ENCODE peak calls at places on chromosomes 7 and 10, in four cellular contexts. M is activated effector memory CD4-positive, alpha-beta T cell treated with Interleukin-2 at 50 U/mL for 16 hours; R is aorta; X is hypothalamus. Z is an unnamed sample.

GRCh38 chr10:122057841-122058240 is 68.9 kb downstream of the TACC2 start:
- DNase-seq in M (no peak), R (no peak), X (no peak), Z (no peak)

GRCh38 chr7:29500719-29501118 is 62.9 kb upstream of the PRR15 start:
- DNase-seq in M (no peak), R (no peak), X (no peak), Z (peak)

GRCh38 chr7:3682028-3682712 is 381.1 kb downstream of the SDK1 start:
- DNase-seq in M (no peak), R (no peak), X (peak), Z (no peak)

GRCh38 chr10:21494221-21495001 is 31.1 kb downstream of the SKIDA1 start:
- DNase-seq in M (no peak), R (no peak), X (peak), Z (no peak)

GRCh38 chr7:74480861-74481417 is 27.2 kb downstream of the GTF2IRD1 start:
- DNase-seq in M (no peak), R (peak), X (no peak), Z (peak)

GRCh38 chr7:90900640-90901353 is 304.7 kb downstream of the CDK14 start:
- DNase-seq in M (no peak), R (no peak), X (no peak), Z (no peak)

GRCh38 chr10:103784723-103785418 is 70.5 kb downstream of the SH3PXD2A start:
- DNase-seq in M (no peak), R (no peak), X (no peak), Z (peak)

GRCh38 chr10:120262857-120263547 is 194.0 kb upstream of the PLPP4 start:
- DNase-seq in M (no peak), R (no peak), X (no peak), Z (peak)

GRCh38 chr7:17501461-17502208 is 203.2 kb downstream of the AHR start:
- DNase-seq in M (no peak), R (no peak), X (no peak), Z (no peak)

GRCh38 chr10:126468876-126469643 is 80.8 kb upstream of the ADAM12 start:
- DNase-seq in M (peak), R (no peak), X (no peak), Z (no peak)

GRCh38 chr10:90751107-90751997 is 106.5 kb downstream of the HTR7 start:
- DNase-seq in M (no peak), R (no peak), X (peak), Z (peak)

GRCh38 chr7:129550673-129551360 is 48.5 kb downstream of the SMKR1 start:
- DNase-seq in M (no peak), R (no peak), X (no peak), Z (no peak)

GRCh38 chr7:114083714-114084113 is 164.9 kb upstream of the PPP1R3A start:
- DNase-seq in M (no peak), R (no peak), X (no peak), Z (no peak)

GRCh38 chr7:125357681-125358440 is 428.2 kb upstream of the POT1 start:
- DNase-seq in M (no peak), R (no peak), X (no peak), Z (no peak)

GRCh38 chr7:112523871-112524270 is 43.1 kb downstream of the LSMEM1 start:
- DNase-seq in M (no peak), R (no peak), X (no peak), Z (no peak)

GRCh38 chr7:125526958-125527357 is 597.3 kb upstream of the POT1 start:
- DNase-seq in M (no peak), R (no peak), X (no peak), Z (no peak)

GRCh38 chr7:28202222-28202621 is 21.6 kb upstream of the JAZF1 start:
- DNase-seq in M (no peak), R (no peak), X (no peak), Z (no peak)

GRCh38 chr10:124256151-124256550 is 162.6 kb downstream of the OAT start:
- DNase-seq in M (no peak), R (no peak), X (no peak), Z (no peak)

GRCh38 chr7:115724400-115725056 is 306.0 kb downstream of the TFEC start:
- DNase-seq in M (no peak), R (no peak), X (no peak), Z (peak)

GRCh38 chr10:29804025-29804852 is 169.5 kb upstream of the SVIL start:
- DNase-seq in M (no peak), R (peak), X (no peak), Z (peak)

GRCh38 chr10:8444630-8445029 is 390.1 kb downstream of the GATA3 start:
- DNase-seq in M (no peak), R (no peak), X (no peak), Z (no peak)

GRCh38 chr7:138359891-138360582 is 100.0 kb upstream of the TRIM24 start:
- DNase-seq in M (no peak), R (no peak), X (no peak), Z (no peak)

GRCh38 chr7:54961391-54961790 is 57.4 kb upstream of the EGFR start:
- DNase-seq in M (no peak), R (no peak), X (no peak), Z (peak)

GRCh38 chr10:11913184-11913641 is 90.1 kb downstream of the PROSER2 start:
- DNase-seq in M (no peak), R (no peak), X (no peak), Z (no peak)

GRCh38 chr7:137096607-137097006 is 228.2 kb downstream of the CHRM2 start:
- DNase-seq in M (no peak), R (no peak), X (no peak), Z (no peak)

GRCh38 chr10:12194752-12195271 is 879 bp downstream of the NUDT5 start:
- DNase-seq in M (peak), R (peak), X (peak), Z (peak)

GRCh38 chr7:30412810-30413504 is 65.6 kb downstream of the NOD1 start:
- DNase-seq in M (no peak), R (no peak), X (peak), Z (peak)

GRCh38 chr7:144674550-144674949 is 161.3 kb downstream of the TPK1 start:
- DNase-seq in M (no peak), R (no peak), X (no peak), Z (no peak)

GRCh38 chr7:158040199-158040598 is 547.4 kb downstream of the PTPRN2 start:
- DNase-seq in M (no peak), R (no peak), X (no peak), Z (no peak)

GRCh38 chr7:120996983-120997334 is 8.4 kb downstream of the CPED1 start:
- DNase-seq in M (no peak), R (no peak), X (no peak), Z (no peak)

GRCh38 chr10:99536400-99537254 is 3.9 kb downstream of the NKX2-3 start:
- DNase-seq in M (no peak), R (no peak), X (no peak), Z (no peak)

GRCh38 chr7:116704650-116705049 is 32.7 kb downstream of the MET start:
- DNase-seq in M (no peak), R (no peak), X (no peak), Z (no peak)

GRCh38 chr7:138030679-138031351 is 28.9 kb upstream of the CREB3L2 start:
- DNase-seq in M (no peak), R (no peak), X (no peak), Z (peak)

GRCh38 chr7:138756591-138757222 is 41.1 kb upstream of the TMEM213 start:
- DNase-seq in M (no peak), R (no peak), X (no peak), Z (peak)